ENCODE peak calls at places on chromosome 16, in four cellular contexts. V, Z, D and P are unnamed samples.
A peak's percentile ranks its signal among the peaks of the same experiment; 100 is the strongest.

GRCh38 chr16:15942901-15943690 is 6.3 kb upstream of the ABCC1 start:
- DNase-seq in V (no peak), Z (peak; percentile 1), D (no peak), P (no peak)

GRCh38 chr16:14399397-14400284 is 230.4 kb downstream of the PARN start:
- DNase-seq in V (no peak), Z (no peak), D (peak; percentile 32), P (no peak)

GRCh38 chr16:9053006-9053601 is 38.3 kb upstream of the HAPSTR1 start:
- DNase-seq in V (no peak), Z (peak; percentile 67), D (no peak), P (no peak)

GRCh38 chr16:65546353-65546791 is 424.5 kb upstream of the CDH11 start:
- DNase-seq in V (no peak), Z (no peak), D (no peak), P (no peak)

GRCh38 chr16:29674188-29674587 is 4.8 kb upstream of the QPRT start:
- DNase-seq in V (no peak), Z (peak; percentile 73), D (no peak), P (no peak)

GRCh38 chr16:70512456-70512855 is 10.9 kb downstream of the COG4 start:
- DNase-seq in V (no peak), Z (no peak), D (no peak), P (no peak)

GRCh38 chr16:8355714-8356113 is 234.6 kb downstream of the TMEM114 start:
- DNase-seq in V (no peak), Z (no peak), D (no peak), P (no peak)

GRCh38 chr16:21160276-21160675 is 1.8 kb downstream of the LDAF1 start:
- DNase-seq in V (no peak), Z (no peak), D (no peak), P (no peak)

GRCh38 chr16:70018254-70018653 is 67.1 kb downstream of the CLEC18A start:
- DNase-seq in V (no peak), Z (no peak), D (no peak), P (no peak)

GRCh38 chr16:48164907-48165715 is 9.3 kb upstream of the ABCC12 start:
- DNase-seq in V (peak; percentile 12), Z (peak; percentile 86), D (peak; percentile 57), P (no peak)

GRCh38 chr16:13931845-13932244 is 11.9 kb downstream of the ERCC4 start:
- DNase-seq in V (no peak), Z (no peak), D (no peak), P (no peak)

GRCh38 chr16:23640669-23640958 is 496 bp downstream of the PALB2 start:
- DNase-seq in V (no peak), Z (no peak), D (no peak), P (no peak)

GRCh38 chr16:3474136-3474779 is 21.0 kb downstream of the C16orf90 start:
- DNase-seq in V (no peak), Z (no peak), D (no peak), P (no peak)

GRCh38 chr16:56743840-56744239 is 13.9 kb downstream of the NUP93 start:
- DNase-seq in V (no peak), Z (no peak), D (no peak), P (no peak)

GRCh38 chr16:27366687-27367462 is 35.1 kb upstream of the IL21R start:
- DNase-seq in V (no peak), Z (peak; percentile 65), D (no peak), P (no peak)

GRCh38 chr16:49980166-49980565 is 44.9 kb upstream of the CNEP1R1 start:
- DNase-seq in V (no peak), Z (no peak), D (no peak), P (no peak)

GRCh38 chr16:56625140-56625942 is at the start of gene MT1E:
- DNase-seq in V (no peak), Z (peak; percentile 92), D (peak; percentile 43), P (no peak)

GRCh38 chr16:80585764-80586163 is 45.0 kb downstream of the DYNLRB2 start:
- DNase-seq in V (no peak), Z (no peak), D (no peak), P (no peak)

GRCh38 chr16:58211245-58211644 is 13.3 kb upstream of the CSNK2A2 start:
- DNase-seq in V (no peak), Z (no peak), D (no peak), P (no peak)

GRCh38 chr16:48441863-48442279 is 56.7 kb upstream of the SIAH1 start:
- DNase-seq in V (no peak), Z (no peak), D (no peak), P (no peak)

GRCh38 chr16:51624083-51624775 is 473.2 kb upstream of the SALL1 start:
- DNase-seq in V (no peak), Z (no peak), D (no peak), P (no peak)

GRCh38 chr16:76444823-76445222 is 167.6 kb downstream of the CNTNAP4 start:
- DNase-seq in V (no peak), Z (no peak), D (no peak), P (no peak)

GRCh38 chr16:12976491-12976890 is 75.1 kb downstream of the SHISA9 start:
- DNase-seq in V (no peak), Z (no peak), D (no peak), P (no peak)

GRCh38 chr16:75256059-75256870 is 4.8 kb upstream of the BCAR1 start:
- DNase-seq in V (no peak), Z (peak; percentile 70), D (no peak), P (no peak)

GRCh38 chr16:4317471-4318170 is 1.8 kb downstream of the GLIS2 start:
- DNase-seq in V (no peak), Z (peak; percentile 71), D (no peak), P (no peak)

GRCh38 chr16:87806608-87807546 is 41.1 kb upstream of the KLHDC4 start:
- DNase-seq in V (peak; percentile 28), Z (peak; percentile 74), D (no peak), P (no peak)

GRCh38 chr16:74691093-74691855 is 9.4 kb downstream of the MLKL start:
- DNase-seq in V (no peak), Z (no peak), D (no peak), P (no peak)

GRCh38 chr16:89315791-89316581 is 98.5 kb downstream of the ZNF778 start:
- DNase-seq in V (no peak), Z (no peak), D (no peak), P (no peak)

GRCh38 chr16:89925596-89926079 is 2.5 kb downstream of the TUBB3 start:
- DNase-seq in V (no peak), Z (no peak), D (no peak), P (no peak)

GRCh38 chr16:56389554-56389953 is 35.8 kb downstream of the AMFR start:
- DNase-seq in V (no peak), Z (no peak), D (no peak), P (no peak)

DNA sequence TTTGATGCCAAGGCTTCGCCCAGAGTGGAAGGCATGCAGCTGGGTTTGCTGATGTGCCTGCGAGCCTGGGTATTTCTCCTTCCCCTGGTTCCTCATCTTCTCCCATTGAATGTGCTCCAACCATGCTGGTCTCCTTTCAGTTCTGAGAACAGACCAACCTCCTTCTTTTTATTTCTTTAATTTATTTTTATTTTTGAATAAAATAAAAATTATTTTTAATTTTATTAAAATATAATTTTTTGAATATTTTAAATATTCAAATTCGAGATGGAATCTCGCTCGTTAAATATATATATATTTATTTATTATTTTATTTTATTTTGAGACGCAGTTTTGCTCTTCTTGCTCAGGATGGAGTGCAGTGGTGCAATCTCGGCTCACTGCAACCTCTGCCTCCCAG is 30.2 kb upstream of the GPRC5B start:
- DNase-seq in V (no peak), Z (no peak), D (no peak), P (no peak)
- H3K27me3 ChIP-seq in V (no peaks in the 10 kb centered on the region), Z (peaks cover 4% of the 10 kb centered on the region), D (no peaks in the 10 kb centered on the region), P (no peaks in the 10 kb centered on the region)

DNA sequence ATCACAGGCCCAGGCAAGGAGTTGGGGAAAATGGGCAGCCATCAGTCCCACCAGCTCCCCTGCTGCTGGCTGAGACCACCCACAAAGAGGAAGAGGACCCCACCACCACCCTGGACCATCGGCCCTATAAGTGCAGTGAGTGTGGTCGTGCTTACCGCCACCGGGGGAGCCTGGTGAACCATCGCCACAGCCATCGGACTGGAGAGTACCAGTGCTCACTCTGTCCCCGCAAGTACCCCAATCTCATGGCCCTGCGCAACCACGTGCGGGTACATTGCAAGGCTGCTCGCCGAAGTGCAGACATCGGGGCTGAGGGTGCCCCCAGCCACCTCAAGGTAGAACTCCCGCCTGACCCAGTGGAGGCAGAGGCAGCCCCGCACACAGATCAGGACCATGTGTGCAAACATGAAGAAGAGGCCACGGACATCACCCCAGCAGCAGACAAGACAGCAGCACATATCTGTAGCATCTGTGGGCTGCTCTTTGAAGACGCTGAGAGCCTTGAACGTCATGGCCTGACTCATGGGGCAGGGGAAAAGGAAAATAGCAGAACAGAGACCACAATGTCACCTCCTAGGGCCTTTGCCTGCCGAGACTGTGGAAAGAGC is 3.5 kb downstream of the ZNF646 start:
- DNase-seq in V (no peak), Z (no peak), D (no peak), P (no peak)
- TF ChIP-seq CTCF in V (no peak), Z (no peak), D (no peak), P (no peak)

GRCh38 chr16:842061-842476 is 41.5 kb upstream of the GNG13 start:
- DNase-seq in V (no peak), Z (no peak), D (no peak), P (no peak)

GRCh38 chr16:839643-840408 is 39.3 kb upstream of the GNG13 start:
- DNase-seq in V (no peak), Z (no peak), D (no peak), P (no peak)

GRCh38 chr16:838741-839140 is 38.2 kb upstream of the GNG13 start:
- DNase-seq in V (no peak), Z (no peak), D (no peak), P (no peak)

GRCh38 chr16:841455-842060 is 41.0 kb upstream of the GNG13 start:
- DNase-seq in V (no peak), Z (no peak), D (no peak), P (no peak)

DNA sequence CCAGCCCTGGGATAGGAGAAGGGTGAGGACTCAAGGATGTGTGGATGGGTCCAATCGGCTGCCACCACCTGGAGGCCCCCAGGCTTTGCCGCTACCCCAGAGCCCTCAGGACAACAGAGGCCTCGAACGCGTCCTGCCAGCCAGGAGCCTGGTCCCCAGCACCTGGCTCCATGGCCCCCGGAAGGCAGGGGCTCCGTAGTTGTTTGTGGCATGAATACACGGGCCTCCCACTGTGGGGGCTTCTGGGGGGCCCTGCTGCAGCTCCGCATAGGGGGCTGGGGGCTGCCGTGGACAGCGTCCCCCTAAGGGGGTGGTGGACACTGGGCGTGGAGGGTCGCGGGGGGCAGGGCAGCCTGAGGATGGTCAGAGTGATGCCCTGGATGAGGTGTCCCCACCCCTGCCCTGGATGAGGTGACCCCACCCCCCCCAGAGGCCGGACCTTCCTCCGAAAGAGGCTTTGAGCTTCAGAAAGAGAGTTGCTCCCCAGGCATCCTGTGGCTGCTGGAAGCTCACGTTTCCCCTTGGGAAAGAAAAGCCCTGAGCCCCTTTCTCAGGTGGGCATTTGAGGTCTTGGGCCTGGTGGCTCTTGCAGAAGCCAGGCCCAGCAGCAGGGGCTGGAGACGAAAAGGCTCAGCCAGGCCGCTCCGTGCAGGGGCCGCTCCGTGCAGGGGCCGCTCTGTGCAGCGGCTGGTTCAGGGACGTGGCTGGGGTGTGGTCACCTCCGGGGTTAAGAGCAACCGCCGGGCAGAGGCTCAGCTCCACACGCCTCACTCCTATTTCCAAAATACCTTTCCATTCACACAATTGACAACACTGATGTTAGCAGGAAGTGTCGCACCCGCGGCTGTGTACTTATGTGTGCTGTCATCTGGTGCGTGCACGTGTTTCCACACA is 40.3 kb upstream of the GNG13 start:
- DNase-seq in V (no peak), Z (no peak), D (no peak), P (no peak)
- H3K9me3 ChIP-seq in V (peaks cover 15% of the 10 kb centered on the region), Z (peaks cover 7% of the 10 kb centered on the region), D (no peaks in the 10 kb centered on the region), P (peaks cover 13% of the 10 kb centered on the region)

DNA sequence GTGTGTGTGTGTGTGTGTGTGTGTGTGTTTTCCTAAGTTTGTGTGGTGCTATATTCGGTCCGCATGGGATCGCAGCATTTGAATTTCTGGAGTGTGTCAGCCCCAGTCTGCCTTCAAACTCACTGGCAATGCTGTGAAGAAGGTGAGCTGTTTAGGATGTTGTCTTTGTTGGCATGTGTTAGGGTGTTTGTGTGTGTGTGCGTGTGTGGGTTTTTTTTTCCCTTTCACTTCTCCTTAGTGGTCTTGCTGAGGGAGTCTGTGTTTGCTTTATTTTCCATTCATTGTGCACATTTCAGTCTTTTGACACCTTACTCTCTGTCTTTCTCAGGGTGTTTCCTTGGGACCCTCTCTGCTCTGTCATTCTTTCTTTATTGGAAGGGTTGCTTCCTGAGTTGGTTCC is 27.7 kb upstream of the RBFOX1 start:
- DNase-seq in V (no peak), Z (no peak), D (no peak), P (no peak)
- H3K27me3 ChIP-seq in V (no peaks in the 10 kb centered on the region), Z (peaks cover 38% of the 10 kb centered on the region), D (no peaks in the 10 kb centered on the region), P (no peaks in the 10 kb centered on the region)